ENCODE peak calls at places on chromosomes 7 and 10, in eight cellular contexts. One of them, this sample, is unnamed.

GRCh38 chr10:6053816-6054581 is 8.2 kb downstream of the IL2RA start:
- DNase-seq in mammary epithelial cell: no peak
- DNase-seq in fibroblast of lung: no peak
- DNase-seq in cardiac fibroblast: no peak
- DNase-seq in fibroblast of mammary gland: no peak
- DNase-seq in adrenal gland: peak
- DNase-seq in neural progenitor cell: no peak
- DNase-seq in pancreas: peak
- DNase-seq in this sample: no peak

GRCh38 chr10:110067960-110068770 is 60.4 kb downstream of the ADD3 start:
- DNase-seq in fibroblast of lung: peak
- DNase-seq in adrenal gland: peak
- DNase-seq in fibroblast of mammary gland: no peak
- DNase-seq in mammary epithelial cell: no peak
- DNase-seq in cardiac fibroblast: peak
- DNase-seq in neural progenitor cell: peak
- DNase-seq in pancreas: no peak
- DNase-seq in this sample: peak

GRCh38 chr7:24477376-24477775 is 95.9 kb upstream of the PALS2 start:
- DNase-seq in pancreas: no peak
- DNase-seq in mammary epithelial cell: no peak
- DNase-seq in adrenal gland: no peak
- DNase-seq in fibroblast of lung: no peak
- DNase-seq in cardiac fibroblast: no peak
- DNase-seq in fibroblast of mammary gland: no peak
- DNase-seq in neural progenitor cell: no peak
- DNase-seq in this sample: no peak

GRCh38 chr10:47289921-47290320 is 10.1 kb upstream of the GDF10 start:
- DNase-seq in mammary epithelial cell: no peak
- DNase-seq in cardiac fibroblast: no peak
- DNase-seq in fibroblast of lung: no peak
- DNase-seq in pancreas: no peak
- DNase-seq in adrenal gland: no peak
- DNase-seq in fibroblast of mammary gland: no peak
- DNase-seq in neural progenitor cell: no peak
- DNase-seq in this sample: no peak

GRCh38 chr7:71695189-71695588 is 563.2 kb downstream of the GALNT17 start:
- DNase-seq in mammary epithelial cell: no peak
- DNase-seq in neural progenitor cell: no peak
- DNase-seq in pancreas: no peak
- DNase-seq in adrenal gland: no peak
- DNase-seq in fibroblast of mammary gland: peak
- DNase-seq in fibroblast of lung: no peak
- DNase-seq in cardiac fibroblast: no peak
- DNase-seq in this sample: no peak

GRCh38 chr7:22934473-22935065 is 79.4 kb downstream of the HYCC1 start:
- DNase-seq in neural progenitor cell: no peak
- DNase-seq in adrenal gland: no peak
- DNase-seq in fibroblast of lung: peak
- DNase-seq in mammary epithelial cell: peak
- DNase-seq in fibroblast of mammary gland: peak
- DNase-seq in cardiac fibroblast: no peak
- DNase-seq in pancreas: no peak
- DNase-seq in this sample: no peak

GRCh38 chr7:76044375-76044774 is 3.4 kb downstream of the STYXL1 start:
- DNase-seq in mammary epithelial cell: no peak
- DNase-seq in neural progenitor cell: no peak
- DNase-seq in fibroblast of mammary gland: no peak
- DNase-seq in adrenal gland: no peak
- DNase-seq in pancreas: no peak
- DNase-seq in fibroblast of lung: no peak
- DNase-seq in cardiac fibroblast: no peak
- DNase-seq in this sample: no peak

GRCh38 chr7:140159487-140159886 is 17.3 kb downstream of the KDM7A start:
- DNase-seq in adrenal gland: no peak
- DNase-seq in mammary epithelial cell: no peak
- DNase-seq in pancreas: no peak
- DNase-seq in fibroblast of lung: no peak
- DNase-seq in neural progenitor cell: no peak
- DNase-seq in cardiac fibroblast: no peak
- DNase-seq in fibroblast of mammary gland: peak
- DNase-seq in this sample: no peak

GRCh38 chr7:69211739-69212138 is 386.5 kb upstream of the AUTS2 start:
- DNase-seq in fibroblast of lung: no peak
- DNase-seq in pancreas: no peak
- DNase-seq in adrenal gland: no peak
- DNase-seq in cardiac fibroblast: no peak
- DNase-seq in mammary epithelial cell: no peak
- DNase-seq in neural progenitor cell: peak
- DNase-seq in fibroblast of mammary gland: no peak
- DNase-seq in this sample: no peak

GRCh38 chr10:49441488-49442476 is 45.9 kb upstream of the DRGX start:
- DNase-seq in mammary epithelial cell: no peak
- DNase-seq in fibroblast of lung: no peak
- DNase-seq in cardiac fibroblast: no peak
- DNase-seq in fibroblast of mammary gland: no peak
- DNase-seq in adrenal gland: no peak
- DNase-seq in neural progenitor cell: no peak
- DNase-seq in pancreas: no peak
- DNase-seq in this sample: no peak

GRCh38 chr10:72049969-72050781 is 38.2 kb downstream of the SPOCK2 start:
- DNase-seq in fibroblast of lung: no peak
- DNase-seq in neural progenitor cell: peak
- DNase-seq in cardiac fibroblast: no peak
- DNase-seq in fibroblast of mammary gland: no peak
- DNase-seq in adrenal gland: no peak
- DNase-seq in pancreas: no peak
- DNase-seq in mammary epithelial cell: no peak
- DNase-seq in this sample: no peak

GRCh38 chr7:22864855-22865606 is 42.4 kb upstream of the TOMM7 start:
- DNase-seq in mammary epithelial cell: no peak
- DNase-seq in fibroblast of lung: no peak
- DNase-seq in neural progenitor cell: peak
- DNase-seq in adrenal gland: no peak
- DNase-seq in fibroblast of mammary gland: peak
- DNase-seq in pancreas: no peak
- DNase-seq in cardiac fibroblast: peak
- DNase-seq in this sample: no peak

GRCh38 chr10:35511649-35512048 is 93.5 kb upstream of the GJD4 start:
- DNase-seq in cardiac fibroblast: no peak
- DNase-seq in adrenal gland: no peak
- DNase-seq in fibroblast of mammary gland: no peak
- DNase-seq in fibroblast of lung: no peak
- DNase-seq in pancreas: no peak
- DNase-seq in neural progenitor cell: no peak
- DNase-seq in mammary epithelial cell: no peak
- DNase-seq in this sample: no peak

GRCh38 chr10:119026301-119027110 is 3.0 kb upstream of the NANOS1 start:
- DNase-seq in cardiac fibroblast: no peak
- DNase-seq in fibroblast of lung: peak
- DNase-seq in fibroblast of mammary gland: no peak
- DNase-seq in neural progenitor cell: no peak
- DNase-seq in pancreas: no peak
- DNase-seq in adrenal gland: no peak
- DNase-seq in mammary epithelial cell: no peak
- DNase-seq in this sample: no peak

GRCh38 chr10:119028900-119029612 is 458 bp upstream of the NANOS1 start:
- DNase-seq in pancreas: peak
- DNase-seq in cardiac fibroblast: peak
- DNase-seq in mammary epithelial cell: peak
- DNase-seq in fibroblast of lung: peak
- DNase-seq in neural progenitor cell: peak
- DNase-seq in fibroblast of mammary gland: peak
- DNase-seq in adrenal gland: peak
- DNase-seq in this sample: peak

GRCh38 chr10:119031496-119032059 is 2.1 kb downstream of the NANOS1 start:
- DNase-seq in fibroblast of lung: peak
- DNase-seq in cardiac fibroblast: no peak
- DNase-seq in adrenal gland: no peak
- DNase-seq in mammary epithelial cell: no peak
- DNase-seq in neural progenitor cell: no peak
- DNase-seq in pancreas: no peak
- DNase-seq in fibroblast of mammary gland: no peak
- DNase-seq in this sample: no peak

GRCh38 chr10:119029613-119030420 is at the start of gene NANOS1:
- DNase-seq in cardiac fibroblast: peak
- DNase-seq in adrenal gland: no peak
- DNase-seq in fibroblast of lung: no peak
- DNase-seq in mammary epithelial cell: peak
- DNase-seq in pancreas: peak
- DNase-seq in neural progenitor cell: peak
- DNase-seq in fibroblast of mammary gland: no peak
- DNase-seq in this sample: no peak

GRCh38 chr10:119030421-119031250 is 1.1 kb downstream of the NANOS1 start:
- DNase-seq in adrenal gland: peak
- DNase-seq in cardiac fibroblast: peak
- DNase-seq in neural progenitor cell: peak
- DNase-seq in fibroblast of lung: peak
- DNase-seq in fibroblast of mammary gland: peak
- DNase-seq in mammary epithelial cell: peak
- DNase-seq in pancreas: peak
- DNase-seq in this sample: peak
- TF ChIP-seq CTCF in adrenal gland: no peak
- TF ChIP-seq CTCF in cardiac fibroblast: no peak
- TF ChIP-seq CTCF in neural progenitor cell: peak
- TF ChIP-seq CTCF in fibroblast of lung: no peak
- TF ChIP-seq CTCF in fibroblast of mammary gland: no peak
- TF ChIP-seq CTCF in mammary epithelial cell: no peak
- TF ChIP-seq CTCF in pancreas: no peak
- TF ChIP-seq CTCF in this sample: no peak

GRCh38 chr10:16996530-16996964 is 133.1 kb downstream of the CUBN start:
- DNase-seq in cardiac fibroblast: peak
- DNase-seq in pancreas: no peak
- DNase-seq in neural progenitor cell: no peak
- DNase-seq in fibroblast of mammary gland: peak
- DNase-seq in fibroblast of lung: peak
- DNase-seq in mammary epithelial cell: no peak
- DNase-seq in adrenal gland: no peak
- DNase-seq in this sample: peak

GRCh38 chr10:16999665-17000451 is 129.8 kb downstream of the CUBN start:
- DNase-seq in cardiac fibroblast: peak
- DNase-seq in pancreas: no peak
- DNase-seq in adrenal gland: no peak
- DNase-seq in mammary epithelial cell: no peak
- DNase-seq in neural progenitor cell: no peak
- DNase-seq in fibroblast of mammary gland: peak
- DNase-seq in fibroblast of lung: peak
- DNase-seq in this sample: no peak

GRCh38 chr10:16992611-16993119 is 136.9 kb downstream of the CUBN start:
- DNase-seq in mammary epithelial cell: no peak
- DNase-seq in cardiac fibroblast: peak
- DNase-seq in neural progenitor cell: no peak
- DNase-seq in fibroblast of lung: peak
- DNase-seq in fibroblast of mammary gland: peak
- DNase-seq in adrenal gland: no peak
- DNase-seq in pancreas: no peak
- DNase-seq in this sample: no peak

GRCh38 chr10:16993186-16993585 is 136.4 kb downstream of the CUBN start:
- DNase-seq in neural progenitor cell: no peak
- DNase-seq in mammary epithelial cell: no peak
- DNase-seq in pancreas: no peak
- DNase-seq in fibroblast of lung: no peak
- DNase-seq in fibroblast of mammary gland: no peak
- DNase-seq in adrenal gland: no peak
- DNase-seq in cardiac fibroblast: no peak
- DNase-seq in this sample: no peak

GRCh38 chr10:16995867-16996529 is 133.6 kb downstream of the CUBN start:
- DNase-seq in pancreas: no peak
- DNase-seq in neural progenitor cell: peak
- DNase-seq in fibroblast of lung: peak
- DNase-seq in fibroblast of mammary gland: peak
- DNase-seq in mammary epithelial cell: no peak
- DNase-seq in cardiac fibroblast: peak
- DNase-seq in adrenal gland: no peak
- DNase-seq in this sample: peak
- H3K4me3 ChIP-seq in pancreas: no peak
- H3K4me3 ChIP-seq in neural progenitor cell: no peak
- H3K4me3 ChIP-seq in fibroblast of lung: no peak
- H3K4me3 ChIP-seq in fibroblast of mammary gland: no peak
- H3K4me3 ChIP-seq in mammary epithelial cell: no peak
- H3K4me3 ChIP-seq in cardiac fibroblast: no peak
- H3K4me3 ChIP-seq in adrenal gland: no peak
- H3K4me3 ChIP-seq in this sample: peak

GRCh38 chr10:70055550-70055949 is 2.9 kb downstream of the MACROH2A2 start:
- DNase-seq in cardiac fibroblast: no peak
- DNase-seq in adrenal gland: no peak
- DNase-seq in mammary epithelial cell: peak
- DNase-seq in fibroblast of mammary gland: peak
- DNase-seq in pancreas: no peak
- DNase-seq in fibroblast of lung: no peak
- DNase-seq in neural progenitor cell: no peak
- DNase-seq in this sample: no peak
- TF ChIP-seq CTCF in cardiac fibroblast: no peak
- TF ChIP-seq CTCF in adrenal gland: no peak
- TF ChIP-seq CTCF in mammary epithelial cell: no peak
- TF ChIP-seq CTCF in fibroblast of mammary gland: no peak
- TF ChIP-seq CTCF in pancreas: no peak
- TF ChIP-seq CTCF in fibroblast of lung: no peak
- TF ChIP-seq CTCF in neural progenitor cell: no peak
- TF ChIP-seq CTCF in this sample: no peak

DNA sequence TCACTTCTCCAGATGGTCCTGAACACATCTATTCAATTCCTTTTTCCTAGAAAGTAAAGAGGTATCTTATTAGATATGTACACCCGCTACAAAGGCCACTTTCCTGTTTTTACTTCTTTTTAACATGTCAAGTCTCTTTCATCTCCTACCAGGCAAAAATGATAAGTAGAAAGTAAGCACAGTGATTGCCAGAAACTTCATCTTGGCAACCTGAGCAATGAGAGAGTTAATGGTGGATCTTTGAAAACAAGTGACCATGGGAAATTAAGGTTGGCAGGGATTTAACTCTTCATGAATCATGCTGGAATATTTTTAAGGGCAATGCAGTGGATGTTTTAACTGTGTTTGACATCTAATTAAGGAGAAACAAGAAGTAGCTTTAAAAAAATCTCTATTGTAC is 2.7 kb downstream of the SEMA3A start:
- DNase-seq in fibroblast of lung: peak
- DNase-seq in fibroblast of mammary gland: no peak
- DNase-seq in pancreas: no peak
- DNase-seq in neural progenitor cell: no peak
- DNase-seq in adrenal gland: no peak
- DNase-seq in mammary epithelial cell: no peak
- DNase-seq in cardiac fibroblast: peak
- DNase-seq in this sample: no peak
- H3K4me3 ChIP-seq in fibroblast of lung: peak
- H3K4me3 ChIP-seq in fibroblast of mammary gland: no peak
- H3K4me3 ChIP-seq in pancreas: no peak
- H3K4me3 ChIP-seq in neural progenitor cell: peak
- H3K4me3 ChIP-seq in adrenal gland: no peak
- H3K4me3 ChIP-seq in mammary epithelial cell: peak
- H3K4me3 ChIP-seq in cardiac fibroblast: no peak
- H3K4me3 ChIP-seq in this sample: no peak

DNA sequence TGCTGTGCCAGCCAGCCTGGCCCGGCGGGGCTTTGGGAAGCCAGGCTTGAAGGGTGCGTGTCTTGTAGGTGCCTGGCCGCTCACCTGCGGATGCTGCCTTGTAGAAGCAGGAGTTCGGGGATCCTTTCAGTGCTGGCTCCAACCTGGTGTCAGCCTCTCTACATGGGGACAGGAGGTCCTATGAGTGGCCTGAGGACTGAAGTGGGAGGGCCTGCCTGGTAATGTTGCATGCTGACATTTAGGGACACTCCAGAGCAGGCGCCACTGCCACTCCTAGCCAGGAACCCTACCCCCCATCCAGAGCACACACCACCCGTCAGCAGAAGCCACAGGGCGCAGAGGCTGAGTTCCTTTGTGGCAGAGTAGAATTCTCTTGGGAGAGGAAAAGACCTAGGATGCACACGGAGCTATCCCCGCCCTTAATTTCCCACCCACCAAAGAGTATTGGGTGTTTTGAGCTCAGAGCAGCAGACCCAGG is 603 bp upstream of the INSYN2A start:
- DNase-seq in pancreas: no peak
- DNase-seq in mammary epithelial cell: no peak
- DNase-seq in fibroblast of lung: peak
- DNase-seq in cardiac fibroblast: no peak
- DNase-seq in adrenal gland: no peak
- DNase-seq in neural progenitor cell: no peak
- DNase-seq in fibroblast of mammary gland: no peak
- DNase-seq in this sample: no peak
- TF ChIP-seq CTCF in pancreas: no peak
- TF ChIP-seq CTCF in mammary epithelial cell: no peak
- TF ChIP-seq CTCF in fibroblast of lung: no peak
- TF ChIP-seq CTCF in cardiac fibroblast: no peak
- TF ChIP-seq CTCF in adrenal gland: no peak
- TF ChIP-seq CTCF in neural progenitor cell: no peak
- TF ChIP-seq CTCF in fibroblast of mammary gland: no peak
- TF ChIP-seq CTCF in this sample: no peak